ENCODE peak calls at places on chromosomes 16 and 17, in ten cellular contexts. Q is T1000; Y is ACHN; L is coronary artery; B is fibroblast of pulmonary artery; H is myocyte; O is stimulated activated CD8-positive, alpha-beta memory T cell treated with anti-CD3 and anti-CD28 coated beads, Interleukin-12 subunit alpha, Interleukin-12 subunit beta, amount 100 ng/mL, for 4 hours; X is activated CD8-positive, alpha-beta T cell treated with anti-CD3 and anti-CD28 coated beads, Interleukin-2, amount 10 ng/mL, durations not matched to agents 7 days and 5 days; G is foreskin melanocyte; K is amygdala. P is an unnamed sample.

GRCh38 chr16:69330286-69331109 is at the start of gene PDF:
- DNase-seq in X (peak), Y (peak), O (peak), K (peak), Q (peak), L (peak), G (peak), H (peak), B (peak), P (peak)

GRCh38 chr17:68182016-68182315 is 65.9 kb upstream of the AMZ2 start:
- DNase-seq in O (no peak), B (no peak), H (no peak), X (peak), G (no peak), Y (peak), Q (no peak), L (no peak), K (no peak), P (no peak)

GRCh38 chr17:81365601-81366585 is 29.4 kb upstream of the BAHCC1 start:
- DNase-seq in G (no peak), Y (peak), O (no peak), X (peak), Q (no peak), B (peak), H (peak), L (no peak), K (no peak), P (no peak)

GRCh38 chr17:77610980-77611641 is 347.4 kb upstream of the TNRC6C start:
- DNase-seq in G (no peak), K (no peak), L (peak), O (no peak), B (no peak), H (no peak), X (no peak), Q (no peak), Y (no peak), P (no peak)

GRCh38 chr17:29592850-29593545 is at the start of gene ANKRD13B:
- DNase-seq in O (no peak), L (no peak), K (no peak), X (peak), Q (no peak), H (peak), G (no peak), B (no peak), Y (peak), P (no peak)

GRCh38 chr17:9612016-9612415 is 33.3 kb upstream of the USP43 start:
- DNase-seq in Q (no peak), K (no peak), G (no peak), H (no peak), Y (peak), X (no peak), O (no peak), L (no peak), B (no peak), P (no peak)

GRCh38 chr17:6163632-6164319 is 93.6 kb downstream of the WSCD1 start:
- DNase-seq in H (peak), B (no peak), G (no peak), O (no peak), Q (no peak), K (no peak), Y (no peak), L (no peak), X (no peak), P (no peak)

GRCh38 chr17:59105852-59106462 is 723 bp downstream of the TRIM37 start:
- DNase-seq in K (no peak), Q (peak), X (peak), L (peak), Y (peak), H (peak), O (peak), B (peak), G (peak), P (peak)

GRCh38 chr16:81996664-81997529 is 14.4 kb downstream of the SDR42E1 start:
- DNase-seq in K (no peak), H (peak), G (peak), O (no peak), X (no peak), Q (no peak), L (no peak), B (peak), Y (peak), P (no peak)

GRCh38 chr17:68580236-68580903 is 20.8 kb downstream of the FAM20A start:
- DNase-seq in L (peak), O (no peak), H (no peak), B (peak), G (no peak), Y (no peak), X (no peak), K (no peak), Q (no peak), P (no peak)

GRCh38 chr16:89860747-89861304 is 12.6 kb upstream of the TCF25 start:
- DNase-seq in X (peak), B (peak), H (peak), G (no peak), Q (peak), Y (peak), K (no peak), L (no peak), O (peak), P (no peak)

GRCh38 chr17:6079155-6079554 is 9.0 kb downstream of the WSCD1 start:
- DNase-seq in G (peak), H (peak), K (peak), Y (no peak), X (no peak), B (no peak), L (no peak), O (no peak), Q (no peak), P (peak)

GRCh38 chr17:1083451-1084187 is 86.7 kb downstream of the TIMM22 start:
- DNase-seq in K (no peak), H (no peak), L (no peak), O (no peak), X (no peak), G (no peak), Y (no peak), B (no peak), Q (no peak), P (no peak)

GRCh38 chr17:17739388-17740066 is 58.3 kb downstream of the RAI1 start:
- DNase-seq in H (peak), K (no peak), L (no peak), X (no peak), G (no peak), Y (no peak), O (no peak), Q (peak), B (peak), P (peak)

GRCh38 chr17:35752945-35753764 is at the start of gene GAS2L2:
- DNase-seq in Q (no peak), L (no peak), X (no peak), H (no peak), O (no peak), Y (no peak), B (no peak), G (no peak), K (no peak), P (no peak)

GRCh38 chr17:4492762-4493561 is 5.7 kb upstream of the SPNS2 start:
- DNase-seq in L (no peak), K (no peak), H (peak), X (peak), G (no peak), O (no peak), Y (peak), Q (peak), B (peak), P (peak)

GRCh38 chr17:17313350-17313991 is 10.3 kb downstream of the NT5M start:
- DNase-seq in B (peak), K (no peak), G (no peak), X (peak), Q (no peak), Y (peak), O (peak), L (no peak), H (no peak), P (no peak)

GRCh38 chr16:10314811-10315210 is 71.0 kb upstream of the ATF7IP2 start:
- DNase-seq in L (no peak), O (no peak), G (peak), Q (no peak), B (peak), H (peak), X (no peak), K (no peak), Y (peak), P (peak)

GRCh38 chr16:11401161-11402050 is 56.1 kb downstream of the RMI2 start:
- DNase-seq in B (no peak), O (no peak), Q (no peak), L (no peak), G (no peak), K (no peak), Y (no peak), H (no peak), X (no peak), P (no peak)

GRCh38 chr16:27436921-27437650 is 35.1 kb downstream of the IL21R start:
- DNase-seq in L (peak), X (peak), H (no peak), Q (no peak), G (no peak), Y (no peak), O (no peak), B (no peak), K (no peak), P (no peak)

GRCh38 chr16:52407778-52408177 is 139.2 kb downstream of the TOX3 start:
- DNase-seq in H (no peak), G (no peak), B (no peak), O (no peak), L (no peak), K (no peak), X (no peak), Q (no peak), Y (no peak), P (no peak)

GRCh38 chr16:7765079-7765550 is 432.5 kb downstream of the RBFOX1 start:
- DNase-seq in O (no peak), Q (no peak), H (no peak), X (no peak), Y (no peak), K (no peak), L (no peak), G (no peak), B (no peak), P (no peak)

GRCh38 chr16:52837251-52837650 is 215.4 kb downstream of the CHD9NB start:
- DNase-seq in O (no peak), Y (no peak), H (no peak), X (no peak), G (no peak), Q (peak), B (no peak), K (no peak), L (no peak), P (no peak)

GRCh38 chr17:55641559-55642160 is 81.0 kb downstream of the TMEM100 start:
- DNase-seq in O (no peak), B (peak), K (peak), L (no peak), G (peak), H (peak), Y (peak), Q (no peak), X (peak), P (peak)

GRCh38 chr17:20299013-20299412 is 168.3 kb downstream of the LGALS9B start:
- DNase-seq in K (no peak), Y (no peak), X (no peak), B (no peak), L (no peak), H (no peak), G (no peak), O (no peak), Q (no peak), P (no peak)

GRCh38 chr17:58615768-58616659 is 75.8 kb downstream of the TEX14 start:
- DNase-seq in Y (no peak), O (no peak), H (no peak), B (no peak), K (no peak), Q (no peak), G (no peak), X (no peak), L (no peak), P (no peak)

GRCh38 chr17:81114694-81115093 is 50.6 kb upstream of the PVALEF start:
- DNase-seq in L (no peak), K (no peak), G (no peak), B (no peak), Q (no peak), H (no peak), Y (no peak), O (no peak), X (no peak), P (no peak)

GRCh38 chr17:72122002-72122310 is 1.1 kb downstream of the SOX9 start:
- DNase-seq in B (peak), L (no peak), Y (peak), K (no peak), Q (peak), G (no peak), O (no peak), X (no peak), H (no peak), P (no peak)

GRCh38 chr16:813204-813915 is 12.8 kb upstream of the GNG13 start:
- DNase-seq in Y (peak), Q (no peak), O (peak), X (peak), K (peak), L (no peak), B (peak), G (peak), H (peak), P (peak)

GRCh38 chr17:32493581-32494513 is 7.1 kb downstream of the CDK5R1 start:
- DNase-seq in X (no peak), G (no peak), K (no peak), Q (no peak), B (no peak), L (no peak), O (no peak), H (no peak), Y (no peak), P (no peak)

GRCh38 chr17:37417852-37418251 is 11.2 kb downstream of the TADA2A start:
- DNase-seq in Y (no peak), X (no peak), H (no peak), Q (no peak), O (no peak), K (no peak), G (no peak), B (no peak), L (no peak), P (no peak)

P was measured in putamen.